ENCODE peak calls at places on chromosomes 12 and 14, in five cellular contexts. Z is neural progenitor cell, D is nucleus accumbens, G is NCI-H1092 treated with DMSO at 0.1 percent for 48 hours, Y is T1000. Q is an unnamed sample.

GRCh38 chr14:77306406-77307098 is 14.1 kb downstream of the POMT2 start:
- DNase-seq in Z (peak; percentile 34), D (peak; percentile 53), G (no peak), Y (no peak), Q (no peak)

GRCh38 chr14:63757211-63757610 is 29.3 kb upstream of the SGPP1 start:
- DNase-seq in Z (no peak), D (no peak), G (no peak), Y (no peak), Q (no peak)

GRCh38 chr12:127690161-127690560 is 576.8 kb upstream of the TMEM132C start:
- DNase-seq in Z (peak; percentile 12), D (no peak), G (no peak), Y (no peak), Q (no peak)

GRCh38 chr12:76628745-76629144 is 69.2 kb upstream of the OSBPL8 start:
- DNase-seq in Z (no peak), D (no peak), G (no peak), Y (no peak), Q (no peak)

GRCh38 chr12:62983594-62983993 is 48.6 kb upstream of the PPM1H start:
- DNase-seq in Z (peak; percentile 7), D (peak; percentile 8), G (peak; percentile 5), Y (no peak), Q (no peak)

GRCh38 chr12:12086975-12087692 is 16.4 kb downstream of the BCL2L14 start:
- DNase-seq in Z (peak; percentile 33), D (no peak), G (no peak), Y (no peak), Q (no peak)

GRCh38 chr12:12660201-12660600 is 35.8 kb downstream of the GPR19 start:
- DNase-seq in Z (no peak), D (no peak), G (no peak), Y (no peak), Q (no peak)

GRCh38 chr12:111766608-111767361 is at the start of gene ALDH2:
- DNase-seq in Z (peak; percentile 94), D (peak; percentile 87), G (peak; percentile 48), Y (peak; percentile 27), Q (no peak)

GRCh38 chr12:24378548-24379011 is 429.1 kb upstream of the SOX5 start:
- DNase-seq in Z (peak; percentile 44), D (no peak), G (peak; percentile 32), Y (no peak), Q (peak; percentile 77)

Q was measured in brain pericyte.